ENCODE peak calls at places on chromosomes 12 and 14, in ten cellular contexts. F is HS-27A, J is mammary epithelial cell, W is nephron progenitor cell, D is neural crest cell, P is M059J, T is fibroblast of the conjunctiva, G is right cardiac atrium, N is cerebellar cortex, E is NCI-H1105. A is an unnamed sample.

GRCh38 chr12:3275171-3276041 is 198.2 kb downstream of the TSPAN9 start:
- DNase-seq in F (peak), J (peak), W (peak), D (peak), P (peak), T (peak), G (peak), N (peak), E (peak), A (no peak)

GRCh38 chr12:517538-517937 is 57.8 kb downstream of the B4GALNT3 start:
- DNase-seq in F (no peak), J (no peak), W (no peak), D (no peak), P (no peak), T (no peak), G (no peak), N (no peak), E (no peak), A (no peak)

GRCh38 chr14:103204852-103205540 is 81.7 kb downstream of the TNFAIP2 start:
- DNase-seq in F (no peak), J (peak), W (no peak), D (no peak), P (peak), T (no peak), G (no peak), N (no peak), E (no peak), A (no peak)

GRCh38 chr14:52695481-52696091 is at the start of gene ERO1A:
- DNase-seq in F (peak), J (peak), W (peak), D (peak), P (peak), T (peak), G (peak), N (peak), E (peak), A (peak)

GRCh38 chr14:102819176-102819628 is 42.0 kb downstream of the TRAF3 start:
- DNase-seq in F (no peak), J (peak), W (no peak), D (no peak), P (no peak), T (no peak), G (no peak), N (no peak), E (no peak), A (peak)

GRCh38 chr12:123108682-123109066 is 42.2 kb downstream of the PITPNM2 start:
- DNase-seq in F (no peak), J (no peak), W (no peak), D (no peak), P (no peak), T (no peak), G (no peak), N (no peak), E (no peak), A (no peak)

GRCh38 chr12:124321556-124322270 is 26.8 kb downstream of the RFLNA start:
- DNase-seq in F (no peak), J (peak), W (no peak), D (no peak), P (peak), T (no peak), G (no peak), N (no peak), E (no peak), A (no peak)

GRCh38 chr12:109879332-109880048 is 851 bp downstream of the GLTP start:
- DNase-seq in F (no peak), J (peak), W (no peak), D (no peak), P (no peak), T (no peak), G (no peak), N (no peak), E (no peak), A (no peak)

GRCh38 chr14:64968651-64969050 is 3.5 kb downstream of the RAB15 start:
- DNase-seq in F (no peak), J (no peak), W (no peak), D (no peak), P (no peak), T (no peak), G (no peak), N (peak), E (no peak), A (no peak)

GRCh38 chr14:49892301-49892635 is 614 bp upstream of the ARF6 start:
- DNase-seq in F (no peak), J (peak), W (no peak), D (no peak), P (peak), T (peak), G (no peak), N (peak), E (peak), A (peak)

A was measured in NCI-H526 treated with DMSO at 0.1 percent for 48 hours.